ENCODE peak calls at places on chromosomes 3 and 15, in five cellular contexts. L, O, K, I and E are unnamed samples. For H3K36me3 and H3K4me1, the result is how much of the 10 kb centered on the place peaks cover.

GRCh38 chr3:149765762-149766334 is 13.6 kb upstream of the COMMD2 start:
- DNase-seq in O (no peak), K (no peak), L (no peak), I (no peak), E (no peak)

GRCh38 chr15:52383100-52383588 is 87.5 kb upstream of the MYO5C start:
- DNase-seq in L (no peak), O (no peak), K (no peak), I (no peak), E (no peak)

GRCh38 chr3:114290911-114291901 is 2.6 kb upstream of the TIGIT start:
- DNase-seq in I (peak), K (peak), O (peak), L (peak), E (peak)

GRCh38 chr3:123757281-123757940 is 126.7 kb downstream of the MYLK start:
- DNase-seq in K (peak), I (no peak), O (peak), L (no peak), E (no peak)

GRCh38 chr3:120302361-120302760 is 17.3 kb upstream of the GPR156 start:
- DNase-seq in I (no peak), L (no peak), K (no peak), O (no peak), E (no peak)

GRCh38 chr3:41717591-41718093 is 244.3 kb downstream of the ULK4 start:
- DNase-seq in O (no peak), L (no peak), K (no peak), I (no peak), E (no peak)

GRCh38 chr3:158562674-158563073 is 8.3 kb upstream of the MLF1 start:
- DNase-seq in L (no peak), K (no peak), I (no peak), O (no peak), E (no peak)

GRCh38 chr3:196336319-196337145 is 1.7 kb downstream of the TM4SF19 start:
- DNase-seq in L (peak), I (peak), K (no peak), O (no peak), E (no peak)

GRCh38 chr15:70058642-70059360 is 38.9 kb downstream of the TLE3 start:
- DNase-seq in L (no peak), K (no peak), O (no peak), I (no peak), E (no peak)

GRCh38 chr15:70060214-70061085 is 37.3 kb downstream of the TLE3 start:
- DNase-seq in I (no peak), K (no peak), O (no peak), L (no peak), E (no peak)

GRCh38 chr15:70059476-70060213 is 38.1 kb downstream of the TLE3 start:
- DNase-seq in O (no peak), K (no peak), L (no peak), I (no peak), E (no peak)

GRCh38 chr15:70056091-70056680 is 41.5 kb downstream of the TLE3 start:
- DNase-seq in L (no peak), I (no peak), K (no peak), O (no peak), E (no peak)

DNA sequence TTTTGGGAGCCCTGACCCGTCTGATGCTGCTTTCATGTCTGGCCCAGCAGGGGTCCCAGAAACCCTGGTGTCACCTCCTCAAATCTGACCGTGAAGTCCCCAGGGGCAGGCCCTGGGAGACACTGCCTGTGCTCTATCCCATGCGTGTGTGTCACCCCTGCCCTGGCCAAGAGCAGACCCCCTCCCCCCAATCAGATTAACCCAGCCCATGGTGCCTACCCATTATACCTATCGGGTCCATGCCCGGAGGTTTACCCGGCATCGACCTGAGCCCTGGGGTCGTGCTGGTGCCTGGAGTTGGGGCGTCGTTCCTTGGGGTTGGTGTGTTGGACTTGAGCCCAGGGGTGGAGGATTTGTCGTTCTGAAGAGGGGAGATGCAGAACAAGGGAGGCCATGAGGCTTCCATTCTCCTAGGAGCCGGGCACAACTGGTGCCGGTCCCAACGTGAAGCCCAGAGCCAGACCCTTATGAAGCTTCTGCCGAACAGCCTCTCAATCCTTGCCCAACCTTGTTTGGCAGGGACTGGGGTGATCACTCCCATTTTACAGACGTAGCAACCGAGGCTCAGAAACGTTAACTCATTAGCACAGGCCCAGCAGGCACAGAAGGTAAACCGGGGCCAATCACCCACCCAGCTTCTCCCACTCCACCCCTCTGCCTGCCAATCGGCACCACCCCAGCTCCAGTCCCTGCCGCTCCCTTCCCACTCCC is 39.6 kb downstream of the TLE3 start:
- DNase-seq in O (no peak), I (no peak), K (no peak), L (no peak), E (no peak)
- H3K36me3 ChIP-seq in O (under half), I (half or more), K (under half), L (under half), E (half or more)

GRCh38 chr15:31359722-31360111 is 33.1 kb downstream of the KLF13 start:
- DNase-seq in I (no peak), O (no peak), L (no peak), K (peak), E (no peak)
- H3K4me1 ChIP-seq in I (under half), O (under half), L (half or more), K (half or more), E (half or more)

DNA sequence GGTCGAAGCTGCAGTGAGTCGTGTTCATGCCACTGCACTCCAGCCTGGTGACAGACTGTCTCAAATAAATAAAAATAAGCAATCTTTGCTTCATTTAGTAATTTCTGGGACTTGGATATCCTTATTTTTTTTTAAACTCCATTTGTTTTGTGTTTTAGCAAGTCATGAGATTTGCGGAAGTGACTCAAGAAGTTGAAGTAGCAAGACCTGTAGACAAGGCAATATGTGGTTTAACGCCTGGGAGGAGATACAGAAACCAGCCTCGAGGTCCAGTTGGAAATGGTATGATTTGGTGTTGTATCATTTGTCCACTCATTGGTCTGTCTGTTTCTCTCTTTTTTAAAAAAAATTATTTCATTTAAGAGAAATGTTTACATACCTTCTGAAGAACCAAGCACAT is 16.6 kb upstream of the RPLP1 start:
- DNase-seq in L (no peak), I (no peak), K (no peak), O (no peak), E (no peak)
- H3K36me3 ChIP-seq in L (under half), I (half or more), K (under half), O (under half), E (under half)

GRCh38 chr3:52197499-52197841 is 490 bp upstream of the ALAS1 start:
- DNase-seq in L (no peak), K (no peak), I (no peak), O (no peak), E (no peak)
- H3K4me1 ChIP-seq in L (under half), K (under half), I (under half), O (under half), E (under half)

GRCh38 chr3:186059192-186059591 is 49.7 kb downstream of the ETV5 start:
- DNase-seq in O (no peak), L (no peak), K (no peak), I (no peak), E (no peak)
- H3K36me3 ChIP-seq in O (under half), L (under half), K (under half), I (half or more), E (under half)

GRCh38 chr15:67828379-67828968 is 3.2 kb downstream of the SKOR1 start:
- DNase-seq in I (peak), O (no peak), K (no peak), L (no peak), E (no peak)

GRCh38 chr15:67826717-67827560 is 1.6 kb downstream of the SKOR1 start:
- DNase-seq in K (no peak), I (peak), O (no peak), L (no peak), E (no peak)

GRCh38 chr15:67828969-67829646 is 3.8 kb downstream of the SKOR1 start:
- DNase-seq in K (no peak), O (no peak), L (no peak), I (peak), E (no peak)

GRCh38 chr15:67825880-67826716 is 789 bp downstream of the SKOR1 start:
- DNase-seq in I (peak), K (no peak), L (no peak), O (no peak), E (no peak)

DNA sequence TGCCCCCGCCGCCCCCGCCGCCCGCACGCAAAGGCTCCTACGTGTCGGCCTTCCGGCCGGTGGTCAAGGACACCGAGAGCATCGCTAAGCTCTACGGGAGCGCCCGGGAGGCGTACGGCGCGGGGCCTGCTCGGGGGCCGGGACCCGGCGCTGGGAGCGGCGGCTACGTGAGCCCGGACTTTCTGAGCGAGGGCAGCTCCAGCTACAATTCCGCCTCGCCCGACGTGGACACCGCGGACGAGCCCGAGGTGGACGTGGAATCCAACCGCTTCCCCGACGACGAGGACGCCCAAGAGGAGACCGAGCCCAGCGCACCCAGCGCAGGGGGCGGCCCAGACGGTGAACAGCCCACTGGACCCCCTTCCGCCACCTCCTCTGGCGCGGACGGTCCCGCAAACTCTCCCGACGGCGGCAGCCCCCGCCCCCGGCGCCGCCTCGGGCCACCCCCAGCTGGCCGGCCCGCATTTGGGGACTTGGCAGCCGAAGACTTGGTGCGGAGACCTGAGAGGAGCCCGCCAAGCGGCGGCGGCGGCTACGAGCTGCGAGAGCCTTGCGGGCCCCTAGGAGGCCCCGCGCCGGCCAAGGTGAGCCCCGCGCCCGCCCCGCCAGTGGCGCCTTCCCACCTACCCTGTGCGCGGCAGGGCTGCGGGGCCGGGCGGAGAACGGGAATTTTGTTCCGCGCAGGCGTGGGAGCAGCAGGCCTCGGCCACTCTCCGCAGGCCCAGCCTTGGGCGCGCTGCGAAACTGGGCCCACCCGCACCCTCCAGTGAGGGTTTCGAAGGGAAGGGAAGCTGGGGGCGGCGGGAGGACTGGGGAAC is 2.5 kb downstream of the SKOR1 start:
- DNase-seq in L (no peak), O (no peak), I (peak), K (no peak), E (no peak)
- H3K4me1 ChIP-seq in L (half or more), O (under half), I (under half), K (half or more), E (under half)

GRCh38 chr3:43349759-43350158 is 63.4 kb downstream of the SNRK start:
- DNase-seq in L (no peak), O (no peak), K (no peak), I (no peak), E (no peak)
- H3K36me3 ChIP-seq in L (under half), O (under half), K (under half), I (under half), E (under half)

GRCh38 chr3:125123455-125123854 is 67.7 kb upstream of the HEG1 start:
- DNase-seq in I (no peak), L (no peak), O (no peak), K (no peak), E (no peak)
- H3K4me1 ChIP-seq in I (under half), L (under half), O (under half), K (under half), E (under half)